ENCODE peak calls at places on chromosomes 12 and 14, in five cellular contexts. One of them, this sample, is unnamed.
A peak's percentile ranks its signal among the peaks of the same experiment; 100 is the strongest.

GRCh38 chr12:10354502-10354901 is 35.3 kb downstream of the KLRK1 start:
- DNase-seq in HCT116: no peak
- DNase-seq in IMR-90: no peak
- DNase-seq in endodermal cell: peak; percentile 66
- DNase-seq in AG09309: no peak
- DNase-seq in this sample: peak; percentile 53

GRCh38 chr12:54082402-54082892 is 28.8 kb downstream of the HOXC4 start:
- DNase-seq in HCT116: no peak
- DNase-seq in IMR-90: no peak
- DNase-seq in endodermal cell: peak; percentile 79
- DNase-seq in AG09309: no peak
- DNase-seq in this sample: peak; percentile 3

GRCh38 chr14:106094654-106095189 is 568.3 kb downstream of the TMEM121 start:
- DNase-seq in HCT116: no peak
- DNase-seq in IMR-90: no peak
- DNase-seq in endodermal cell: peak; percentile 57
- DNase-seq in AG09309: no peak
- DNase-seq in this sample: no peak

GRCh38 chr12:8904665-8905064 is 9.6 kb upstream of the PHC1 start:
- DNase-seq in HCT116: no peak
- DNase-seq in IMR-90: no peak
- DNase-seq in endodermal cell: no peak
- DNase-seq in AG09309: no peak
- DNase-seq in this sample: no peak

GRCh38 chr12:94140556-94140955 is 7.8 kb upstream of the PLXNC1 start:
- DNase-seq in HCT116: peak; percentile 19
- DNase-seq in IMR-90: peak; percentile 10
- DNase-seq in endodermal cell: peak; percentile 93
- DNase-seq in AG09309: no peak
- DNase-seq in this sample: peak; percentile 42

GRCh38 chr12:85968606-85969005 is 94.5 kb downstream of the NTS start:
- DNase-seq in HCT116: no peak
- DNase-seq in IMR-90: no peak
- DNase-seq in endodermal cell: no peak
- DNase-seq in AG09309: no peak
- DNase-seq in this sample: no peak

GRCh38 chr14:59274991-59275391 is 86.5 kb downstream of the DAAM1 start:
- DNase-seq in HCT116: no peak
- DNase-seq in IMR-90: no peak
- DNase-seq in endodermal cell: no peak
- DNase-seq in AG09309: no peak
- DNase-seq in this sample: no peak

GRCh38 chr12:81077686-81078441 is at the start of gene ACSS3:
- DNase-seq in HCT116: no peak
- DNase-seq in IMR-90: no peak
- DNase-seq in endodermal cell: peak; percentile 98
- DNase-seq in AG09309: no peak
- DNase-seq in this sample: peak; percentile 54

GRCh38 chr12:58939399-58940100 is 19.2 kb upstream of the LRIG3 start:
- DNase-seq in HCT116: no peak
- DNase-seq in IMR-90: no peak
- DNase-seq in endodermal cell: no peak
- DNase-seq in AG09309: no peak
- DNase-seq in this sample: no peak

GRCh38 chr12:92136883-92137582 is 8.6 kb downstream of the BTG1 start:
- DNase-seq in HCT116: peak; percentile 49
- DNase-seq in IMR-90: peak; percentile 97
- DNase-seq in endodermal cell: no peak
- DNase-seq in AG09309: peak; percentile 62
- DNase-seq in this sample: peak; percentile 87

GRCh38 chr14:34231626-34232025 is 230.4 kb downstream of the SPTSSA start:
- DNase-seq in HCT116: no peak
- DNase-seq in IMR-90: no peak
- DNase-seq in endodermal cell: no peak
- DNase-seq in AG09309: no peak
- DNase-seq in this sample: no peak

GRCh38 chr12:6285063-6285477 is 25.4 kb upstream of the PLEKHG6 start:
- DNase-seq in HCT116: no peak
- DNase-seq in IMR-90: peak; percentile 76
- DNase-seq in endodermal cell: peak; percentile 93
- DNase-seq in AG09309: peak; percentile 23
- DNase-seq in this sample: peak; percentile 82

GRCh38 chr12:19248929-19249602 is 119.5 kb downstream of the PLEKHA5 start:
- DNase-seq in HCT116: no peak
- DNase-seq in IMR-90: peak; percentile 88
- DNase-seq in endodermal cell: no peak
- DNase-seq in AG09309: no peak
- DNase-seq in this sample: peak; percentile 71

GRCh38 chr14:51356381-51356780 is 116.3 kb downstream of the TMX1 start:
- DNase-seq in HCT116: no peak
- DNase-seq in IMR-90: no peak
- DNase-seq in endodermal cell: no peak
- DNase-seq in AG09309: no peak
- DNase-seq in this sample: no peak

GRCh38 chr12:76879710-76880025 is 849 bp upstream of the CSRP2 start:
- DNase-seq in HCT116: no peak
- DNase-seq in IMR-90: no peak
- DNase-seq in endodermal cell: no peak
- DNase-seq in AG09309: no peak
- DNase-seq in this sample: no peak

GRCh38 chr12:132428872-132429121 is 61.2 kb upstream of the FBRSL1 start:
- DNase-seq in HCT116: no peak
- DNase-seq in IMR-90: no peak
- DNase-seq in endodermal cell: peak; percentile 74
- DNase-seq in AG09309: no peak
- DNase-seq in this sample: no peak

GRCh38 chr14:99273025-99273723 is 1.2 kb upstream of the BCL11B start:
- DNase-seq in HCT116: no peak
- DNase-seq in IMR-90: no peak
- DNase-seq in endodermal cell: peak; percentile 94
- DNase-seq in AG09309: no peak
- DNase-seq in this sample: no peak

GRCh38 chr12:43057561-43057960 is 468.0 kb upstream of the PRICKLE1 start:
- DNase-seq in HCT116: no peak
- DNase-seq in IMR-90: peak; percentile 28
- DNase-seq in endodermal cell: no peak
- DNase-seq in AG09309: no peak
- DNase-seq in this sample: peak; percentile 62

GRCh38 chr12:131939007-131939406 is 9.9 kb downstream of the PUS1 start:
- DNase-seq in HCT116: no peak
- DNase-seq in IMR-90: no peak
- DNase-seq in endodermal cell: no peak
- DNase-seq in AG09309: no peak
- DNase-seq in this sample: no peak

DNA sequence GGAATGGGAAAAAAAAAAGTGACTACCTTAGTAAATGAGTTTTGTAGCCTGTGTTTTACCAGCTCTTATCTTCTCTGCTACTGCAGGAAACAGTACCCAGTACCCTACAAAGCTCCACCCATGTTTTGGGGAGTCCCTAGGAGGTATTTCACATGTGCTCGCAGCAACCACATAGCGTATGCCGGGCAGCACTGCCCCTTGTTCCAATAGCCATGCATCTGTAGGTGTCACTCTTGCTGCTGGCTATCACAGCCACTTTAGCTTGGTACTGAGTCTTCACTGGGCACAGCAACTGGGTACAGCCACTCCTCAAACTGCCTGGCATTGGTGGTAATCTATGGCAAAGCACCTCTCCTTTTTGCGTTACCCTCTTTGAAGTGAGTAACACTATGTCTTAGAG is 2.0 kb upstream of the MDM1 start:
- DNase-seq in HCT116: no peak
- DNase-seq in IMR-90: no peak
- DNase-seq in endodermal cell: peak; percentile 73
- DNase-seq in AG09309: no peak
- DNase-seq in this sample: no peak
- H3K4me3 ChIP-seq in HCT116: no peak overlapping the region
- H3K4me3 ChIP-seq in IMR-90: no peak overlapping the region
- H3K4me3 ChIP-seq in endodermal cell: no peak overlapping the region
- H3K4me3 ChIP-seq in AG09309: no peak overlapping the region
- H3K4me3 ChIP-seq in this sample: no peak overlapping the region

DNA sequence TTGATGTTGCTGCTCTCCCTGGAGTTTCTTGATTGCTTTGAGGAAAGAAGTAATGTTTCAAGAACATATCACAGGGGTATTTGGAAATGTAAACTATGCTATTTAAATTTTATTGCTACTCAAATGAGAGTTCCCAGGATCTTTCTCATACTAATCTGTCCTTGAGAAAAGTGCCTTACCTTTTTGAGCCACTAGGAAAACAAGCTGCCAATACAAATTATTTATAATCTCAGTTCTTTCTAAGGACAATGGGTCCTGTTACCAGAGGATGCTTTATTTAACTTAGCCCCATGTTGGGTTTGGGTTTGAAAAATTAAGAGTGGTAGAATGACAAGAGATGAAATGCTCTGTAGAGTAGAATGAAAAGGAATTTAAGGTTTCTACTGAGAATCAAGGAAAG is 258.2 kb upstream of the PRKD1 start:
- DNase-seq in HCT116: no peak
- DNase-seq in IMR-90: no peak
- DNase-seq in endodermal cell: no peak
- DNase-seq in AG09309: no peak
- DNase-seq in this sample: no peak
- TF ChIP-seq CTCF in HCT116: no peak
- TF ChIP-seq CTCF in IMR-90: no peak
- TF ChIP-seq CTCF in endodermal cell: peak; percentile 72
- TF ChIP-seq CTCF in AG09309: peak; percentile 9
- TF ChIP-seq CTCF in this sample: no peak

GRCh38 chr14:81506512-81506911 is 27.1 kb downstream of the SEL1L start:
- DNase-seq in HCT116: no peak
- DNase-seq in IMR-90: no peak
- DNase-seq in endodermal cell: no peak
- DNase-seq in AG09309: no peak
- DNase-seq in this sample: no peak
- H3K4me3 ChIP-seq in HCT116: no peak overlapping the region
- H3K4me3 ChIP-seq in IMR-90: no peak overlapping the region
- H3K4me3 ChIP-seq in endodermal cell: no peak overlapping the region
- H3K4me3 ChIP-seq in AG09309: no peak overlapping the region
- H3K4me3 ChIP-seq in this sample: no peak overlapping the region

DNA sequence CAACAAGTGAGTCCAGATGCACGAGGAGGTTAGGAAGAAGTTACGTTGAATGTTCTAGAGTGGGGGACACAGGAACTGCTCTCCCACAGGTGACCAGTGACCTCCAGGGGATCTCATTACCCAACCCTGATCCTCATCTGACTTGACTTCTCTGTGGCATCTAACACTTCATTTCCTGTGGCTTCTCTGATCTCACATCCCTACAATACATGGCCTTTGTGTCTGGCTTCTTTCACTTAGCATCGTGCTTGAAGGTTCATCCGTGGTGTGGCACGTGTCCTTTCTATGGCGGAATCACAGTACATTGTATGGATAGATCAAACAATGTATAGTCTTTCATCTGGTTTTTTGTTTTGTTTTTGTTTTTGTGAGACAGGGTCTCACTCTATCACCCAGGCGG is 19.3 kb downstream of the CFAP251 start:
- DNase-seq in HCT116: no peak
- DNase-seq in IMR-90: no peak
- DNase-seq in endodermal cell: no peak
- DNase-seq in AG09309: no peak
- DNase-seq in this sample: no peak
- TF ChIP-seq CTCF in HCT116: no peak
- TF ChIP-seq CTCF in IMR-90: no peak
- TF ChIP-seq CTCF in endodermal cell: no peak
- TF ChIP-seq CTCF in AG09309: no peak
- TF ChIP-seq CTCF in this sample: no peak

GRCh38 chr12:48525332-48525731 is at the start of gene OR8S1:
- DNase-seq in HCT116: no peak
- DNase-seq in IMR-90: no peak
- DNase-seq in endodermal cell: no peak
- DNase-seq in AG09309: no peak
- DNase-seq in this sample: no peak
- H3K4me3 ChIP-seq in HCT116: no peak within 1 kb of the TSS
- H3K4me3 ChIP-seq in IMR-90: no peak within 1 kb of the TSS
- H3K4me3 ChIP-seq in endodermal cell: no peak within 1 kb of the TSS
- H3K4me3 ChIP-seq in AG09309: no peak within 1 kb of the TSS
- H3K4me3 ChIP-seq in this sample: no peak within 1 kb of the TSS